ENCODE peak calls at places on chromosomes 4 and X, in seven cellular contexts. D, F, R, J, Y, N and T are unnamed samples.

GRCh38 chr4:151955721-151956340 is 195.0 kb upstream of the GATB start:
- DNase-seq in D (no peak), F (no peak), R (no peak), J (no peak), Y (no peak), N (no peak), T (no peak)

GRCh38 chr4:57013529-57014120 is 34.9 kb downstream of the POLR2B start:
- DNase-seq in D (no peak), F (no peak), R (no peak), J (no peak), Y (no peak), N (no peak), T (no peak)

GRCh38 chr4:163143532-163143931 is 23.2 kb downstream of the NAF1 start:
- DNase-seq in D (no peak), F (no peak), R (no peak), J (no peak), Y (no peak), N (no peak), T (no peak)

GRCh38 chr4:153222162-153222789 is 18.0 kb downstream of the TRIM2 start:
- DNase-seq in D (peak; percentile 84), F (no peak), R (no peak), J (no peak), Y (no peak), N (no peak), T (peak; percentile 70)

GRCh38 chr4:102734591-102735385 is 26.0 kb downstream of the MANBA start:
- DNase-seq in D (no peak), F (no peak), R (no peak), J (peak; percentile 39), Y (peak; percentile 65), N (peak; percentile 15), T (no peak)

GRCh38 chr4:130077275-130077674 is 981.3 kb downstream of the C4orf33 start:
- DNase-seq in D (no peak), F (no peak), R (no peak), J (no peak), Y (no peak), N (no peak), T (no peak)

GRCh38 chr4:123325241-123325681 is 71.3 kb upstream of the SPRY1 start:
- DNase-seq in D (no peak), F (no peak), R (no peak), J (peak; percentile 75), Y (no peak), N (no peak), T (no peak)

GRCh38 chr4:118839221-118839927 is 3.4 kb upstream of the SEC24D start:
- DNase-seq in D (no peak), F (no peak), R (no peak), J (no peak), Y (no peak), N (no peak), T (no peak)

GRCh38 chr4:101670897-101671296 is 119.6 kb upstream of the BANK1 start:
- DNase-seq in D (no peak), F (no peak), R (no peak), J (no peak), Y (no peak), N (no peak), T (no peak)

GRCh38 chr4:160127211-160127610 is 1024.3 kb downstream of the RAPGEF2 start:
- DNase-seq in D (no peak), F (no peak), R (no peak), J (no peak), Y (no peak), N (no peak), T (no peak)

GRCh38 chr4:1365271-1366178 is 18.5 kb downstream of the UVSSA start:
- DNase-seq in D (no peak), F (no peak), R (no peak), J (no peak), Y (no peak), N (peak; percentile 35), T (peak; percentile 54)

GRCh38 chr4:71184195-71184781 is 154.5 kb upstream of the SLC4A4 start:
- DNase-seq in D (peak; percentile 48), F (peak; percentile 63), R (no peak), J (peak; percentile 13), Y (peak; percentile 31), N (peak; percentile 46), T (peak; percentile 85)

GRCh38 chr4:102751964-102752363 is 8.8 kb downstream of the MANBA start:
- DNase-seq in D (no peak), F (no peak), R (no peak), J (no peak), Y (no peak), N (no peak), T (no peak)

GRCh38 chr4:89807441-89808140 is 29.4 kb downstream of the SNCA start:
- DNase-seq in D (no peak), F (no peak), R (no peak), J (no peak), Y (no peak), N (no peak), T (no peak)

GRCh38 chr4:118059397-118059796 is 25.1 kb downstream of the NDST3 start:
- DNase-seq in D (no peak), F (no peak), R (no peak), J (no peak), Y (no peak), N (no peak), T (no peak)

GRCh38 chr4:57104706-57105560 is 5.3 kb downstream of the IGFBP7 start:
- DNase-seq in D (no peak), F (no peak), R (no peak), J (no peak), Y (no peak), N (no peak), T (no peak)

GRCh38 chrX:15815779-15816452 is 25.6 kb downstream of the ZRSR2 start:
- DNase-seq in D (peak; percentile 59), F (peak; percentile 3), R (no peak), J (peak; percentile 8), Y (peak; percentile 5), N (peak; percentile 16), T (peak; percentile 69)

GRCh38 chr4:110663738-110664444 is 41.0 kb upstream of the PITX2 start:
- DNase-seq in D (no peak), F (no peak), R (no peak), J (no peak), Y (no peak), N (no peak), T (no peak)

GRCh38 chr4:36351082-36351666 is 69.8 kb downstream of the DTHD1 start:
- DNase-seq in D (peak; percentile 18), F (peak; percentile 36), R (peak; percentile 9), J (peak; percentile 37), Y (peak; percentile 19), N (peak; percentile 17), T (peak; percentile 73)

GRCh38 chr4:142567199-142567598 is 278.9 kb downstream of the INPP4B start:
- DNase-seq in D (no peak), F (peak; percentile 51), R (peak; percentile 25), J (no peak), Y (no peak), N (no peak), T (peak; percentile 18)

GRCh38 chr4:77903186-77903585 is 40.6 kb downstream of the MRPL1 start:
- DNase-seq in D (no peak), F (no peak), R (no peak), J (no peak), Y (no peak), N (no peak), T (no peak)

GRCh38 chr4:44446801-44447562 is 1.6 kb downstream of the KCTD8 start:
- DNase-seq in D (peak; percentile 3), F (no peak), R (no peak), J (no peak), Y (no peak), N (no peak), T (no peak)

GRCh38 chr4:26978387-26979071 is 117.9 kb downstream of the STIM2 start:
- DNase-seq in D (no peak), F (no peak), R (no peak), J (no peak), Y (no peak), N (no peak), T (no peak)

GRCh38 chr4:122167369-122167768 is 15.2 kb downstream of the BLTP1 start:
- DNase-seq in D (no peak), F (no peak), R (no peak), J (no peak), Y (no peak), N (no peak), T (no peak)

GRCh38 chr4:122163301-122163700 is 11.2 kb downstream of the BLTP1 start:
- DNase-seq in D (no peak), F (no peak), R (no peak), J (no peak), Y (no peak), N (no peak), T (no peak)

GRCh38 chr4:122163767-122164166 is 11.6 kb downstream of the BLTP1 start:
- DNase-seq in D (no peak), F (no peak), R (no peak), J (no peak), Y (no peak), N (no peak), T (no peak)
- TF ChIP-seq JUND in D (no peak), F (no peak), R (no peak), J (no peak), Y (no peak), N (no peak), T (no peak)

GRCh38 chrX:135513140-135513535 is 7.3 kb upstream of the INTS6L start:
- DNase-seq in D (no peak), F (no peak), R (no peak), J (no peak), Y (no peak), N (no peak), T (no peak)
- TF ChIP-seq JUND in D (no peak), F (no peak), R (no peak), J (no peak), Y (no peak), N (no peak), T (no peak)

GRCh38 chrX:47179928-47180255 is 13.7 kb upstream of the UBA1 start:
- DNase-seq in D (no peak), F (no peak), R (no peak), J (no peak), Y (no peak), N (no peak), T (no peak)

GRCh38 chrX:47177079-47177478 is 16.6 kb upstream of the UBA1 start:
- DNase-seq in D (no peak), F (no peak), R (no peak), J (no peak), Y (no peak), N (no peak), T (no peak)

GRCh38 chrX:47180346-47180745 is 13.3 kb upstream of the UBA1 start:
- DNase-seq in D (no peak), F (no peak), R (no peak), J (no peak), Y (no peak), N (no peak), T (no peak)

GRCh38 chrX:47179221-47179927 is 14.3 kb upstream of the UBA1 start:
- DNase-seq in D (no peak), F (no peak), R (no peak), J (no peak), Y (no peak), N (no peak), T (no peak)

DNA sequence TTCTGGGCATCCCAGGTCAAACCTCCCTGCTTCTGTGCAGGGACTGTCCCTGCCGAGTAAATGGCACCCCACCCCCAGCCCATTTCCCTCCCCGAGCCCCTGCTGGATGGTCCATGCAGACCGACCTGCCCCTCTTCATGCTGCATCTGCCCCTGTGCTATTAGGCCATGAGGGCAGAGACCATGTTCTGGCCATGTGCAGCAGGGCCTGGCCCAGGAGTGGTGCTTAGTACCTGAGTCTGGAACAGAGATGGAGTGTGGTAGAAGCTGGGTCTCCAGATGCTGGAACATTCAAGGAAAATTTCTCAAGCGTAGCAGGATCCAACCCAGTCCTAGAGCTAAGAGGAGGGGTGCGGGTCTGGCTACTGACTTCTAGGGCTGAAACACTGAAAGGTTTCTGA is 15.3 kb upstream of the UBA1 start:
- DNase-seq in D (no peak), F (no peak), R (no peak), J (no peak), Y (no peak), N (no peak), T (no peak)
- TF ChIP-seq JUND in D (no peak), F (no peak), R (no peak), J (no peak), Y (no peak), N (no peak), T (no peak)

GRCh38 chrX:10612215-10612614 is 8.2 kb downstream of the MID1 start:
- DNase-seq in D (no peak), F (no peak), R (no peak), J (no peak), Y (no peak), N (no peak), T (no peak)
- TF ChIP-seq JUND in D (peak; percentile 3), F (no peak), R (no peak), J (no peak), Y (no peak), N (no peak), T (no peak)